ENCODE peak calls at places on chromosomes 6 and 20, in ten cellular contexts. H is A549, C is colonic mucosa, R is WERI-Rb-1, W is tibial artery, Q is SK-N-MC, E is cardiac muscle cell, K is left lung, T is astrocyte, N is heart left ventricle. D is an unnamed sample.

GRCh38 chr6:156828280-156828703 is 51.1 kb downstream of the ARID1B start:
- DNase-seq in H (peak), C (no peak), R (no peak), W (no peak), Q (no peak), E (peak), K (no peak), T (peak), N (peak), D (no peak)

GRCh38 chr6:164665328-164665727 is 644.1 kb downstream of the C6orf118 start:
- DNase-seq in H (no peak), C (no peak), R (no peak), W (no peak), Q (no peak), E (no peak), K (no peak), T (no peak), N (no peak), D (no peak)

GRCh38 chr20:34268851-34269668 is 27.8 kb downstream of the ASIP start:
- DNase-seq in H (no peak), C (peak), R (no peak), W (no peak), Q (no peak), E (peak), K (peak), T (peak), N (no peak), D (peak)

GRCh38 chr6:109325400-109325801 is 56.9 kb downstream of the CD164 start:
- DNase-seq in H (no peak), C (no peak), R (no peak), W (no peak), Q (no peak), E (no peak), K (no peak), T (no peak), N (no peak), D (no peak)

GRCh38 chr6:158707120-158707519 is 57.3 kb downstream of the SYTL3 start:
- DNase-seq in H (peak), C (no peak), R (no peak), W (no peak), Q (no peak), E (peak), K (peak), T (peak), N (peak), D (no peak)

GRCh38 chr6:144957236-144957937 is 672.3 kb downstream of the UTRN start:
- DNase-seq in H (peak), C (no peak), R (no peak), W (no peak), Q (no peak), E (no peak), K (no peak), T (peak), N (no peak), D (no peak)

GRCh38 chr20:7693761-7694160 is 246.5 kb downstream of the HAO1 start:
- DNase-seq in H (no peak), C (no peak), R (no peak), W (no peak), Q (no peak), E (no peak), K (no peak), T (peak), N (no peak), D (no peak)

GRCh38 chr6:90187437-90188049 is 109.1 kb downstream of the BACH2 start:
- DNase-seq in H (no peak), C (no peak), R (no peak), W (no peak), Q (no peak), E (no peak), K (no peak), T (no peak), N (no peak), D (no peak)

GRCh38 chr20:16914277-16914676 is 166.1 kb downstream of the OTOR start:
- DNase-seq in H (no peak), C (no peak), R (no peak), W (no peak), Q (no peak), E (no peak), K (no peak), T (no peak), N (no peak), D (no peak)

GRCh38 chr20:63006611-63007471 is at the start of gene BHLHE23:
- DNase-seq in H (no peak), C (no peak), R (peak), W (no peak), Q (no peak), E (peak), K (no peak), T (no peak), N (no peak), D (no peak)

GRCh38 chr6:47111685-47112084 is 69.6 kb upstream of the ADGRF1 start:
- DNase-seq in H (peak), C (peak), R (no peak), W (no peak), Q (no peak), E (no peak), K (no peak), T (peak), N (no peak), D (no peak)

GRCh38 chr6:104540743-104541142 is 319.0 kb downstream of the HACE1 start:
- DNase-seq in H (no peak), C (no peak), R (no peak), W (no peak), Q (no peak), E (peak), K (no peak), T (peak), N (no peak), D (no peak)

GRCh38 chr6:158042245-158042798 is 60.7 kb downstream of the SYNJ2 start:
- DNase-seq in H (peak), C (no peak), R (no peak), W (peak), Q (no peak), E (peak), K (no peak), T (peak), N (peak), D (no peak)

GRCh38 chr20:62642666-62643520 is 590 bp downstream of the SLCO4A1 start:
- DNase-seq in H (peak), C (peak), R (peak), W (no peak), Q (no peak), E (no peak), K (no peak), T (peak), N (no peak), D (peak)

GRCh38 chr20:38728237-38728761 is 4.0 kb downstream of the SLC32A1 start:
- DNase-seq in H (no peak), C (no peak), R (no peak), W (no peak), Q (no peak), E (no peak), K (no peak), T (no peak), N (no peak), D (no peak)

GRCh38 chr6:69663215-69663614 is 133.6 kb downstream of the LMBRD1 start:
- DNase-seq in H (no peak), C (no peak), R (no peak), W (no peak), Q (no peak), E (no peak), K (no peak), T (no peak), N (no peak), D (no peak)

GRCh38 chr6:4931530-4932505 is 72.0 kb downstream of the RPP40 start:
- DNase-seq in H (peak), C (peak), R (no peak), W (no peak), Q (no peak), E (peak), K (no peak), T (no peak), N (no peak), D (no peak)

GRCh38 chr20:14573676-14574075 is 236.3 kb upstream of the FLRT3 start:
- DNase-seq in H (no peak), C (no peak), R (no peak), W (no peak), Q (no peak), E (no peak), K (no peak), T (no peak), N (no peak), D (no peak)

DNA sequence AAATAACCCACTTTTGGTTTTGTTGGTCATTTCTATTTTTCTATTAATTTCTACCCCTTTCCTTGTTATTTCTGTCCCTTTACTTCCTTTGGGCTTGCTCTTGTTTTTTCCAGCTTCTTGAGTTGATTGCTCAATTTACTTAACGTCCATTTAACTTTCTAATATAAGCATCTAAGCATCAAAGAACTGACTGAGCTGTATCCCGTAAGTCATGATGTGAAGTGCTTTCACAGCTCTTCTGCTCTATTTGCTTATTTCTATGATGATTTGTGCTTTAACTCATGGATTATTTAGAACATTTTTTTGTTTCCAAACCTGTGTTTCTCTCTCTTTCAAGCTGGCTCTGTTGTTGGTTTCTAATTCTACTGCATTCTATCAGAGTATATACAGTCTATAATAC is 56.7 kb upstream of the SMIM29 start:
- DNase-seq in H (no peak), C (no peak), R (no peak), W (no peak), Q (no peak), E (no peak), K (no peak), T (no peak), N (no peak), D (no peak)
- H3K27ac ChIP-seq in H (no peak), C (no peak), R (no peak), W (peak), Q (no peak), E (no peak), K (peak), T (no peak), N (peak), D (no peak)

DNA sequence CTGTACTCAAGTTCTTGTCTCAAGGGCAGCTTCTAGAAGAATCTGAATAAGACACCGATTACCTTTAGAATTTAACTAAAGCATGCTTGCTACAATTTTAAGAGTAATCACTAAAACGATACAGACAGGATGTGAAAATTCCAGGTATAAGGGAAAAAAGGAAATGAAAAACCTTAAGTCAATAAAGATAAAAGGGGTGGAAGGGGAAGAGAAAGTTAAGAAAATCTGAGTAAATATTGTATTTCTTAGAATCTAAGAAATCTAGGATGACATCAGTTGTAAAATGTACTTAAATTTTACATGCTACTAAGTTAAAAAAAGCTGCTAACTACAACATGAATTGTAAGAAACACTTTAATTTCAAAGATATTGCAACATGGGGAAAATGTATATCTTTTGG is 30.3 kb upstream of the MOCS1 start:
- DNase-seq in H (no peak), C (no peak), R (no peak), W (no peak), Q (no peak), E (no peak), K (no peak), T (no peak), N (no peak), D (no peak)
- H3K27ac ChIP-seq in H (no peak), C (no peak), R (no peak), W (no peak), Q (no peak), E (no peak), K (no peak), T (no peak), N (no peak), D (no peak)

GRCh38 chr6:167937948-167938911 is 59.2 kb upstream of the KIF25 start:
- DNase-seq in H (no peak), C (no peak), R (no peak), W (no peak), Q (no peak), E (no peak), K (no peak), T (no peak), N (no peak), D (no peak)
- H3K27ac ChIP-seq in H (no peak), C (peak), R (no peak), W (no peak), Q (no peak), E (no peak), K (no peak), T (no peak), N (peak), D (no peak)

GRCh38 chr6:167858086-167858591 is 31.4 kb downstream of the AFDN start:
- DNase-seq in H (no peak), C (no peak), R (no peak), W (no peak), Q (peak), E (peak), K (no peak), T (peak), N (no peak), D (no peak)
- H3K27ac ChIP-seq in H (no peak), C (no peak), R (no peak), W (no peak), Q (peak), E (peak), K (peak), T (peak), N (peak), D (no peak)

DNA sequence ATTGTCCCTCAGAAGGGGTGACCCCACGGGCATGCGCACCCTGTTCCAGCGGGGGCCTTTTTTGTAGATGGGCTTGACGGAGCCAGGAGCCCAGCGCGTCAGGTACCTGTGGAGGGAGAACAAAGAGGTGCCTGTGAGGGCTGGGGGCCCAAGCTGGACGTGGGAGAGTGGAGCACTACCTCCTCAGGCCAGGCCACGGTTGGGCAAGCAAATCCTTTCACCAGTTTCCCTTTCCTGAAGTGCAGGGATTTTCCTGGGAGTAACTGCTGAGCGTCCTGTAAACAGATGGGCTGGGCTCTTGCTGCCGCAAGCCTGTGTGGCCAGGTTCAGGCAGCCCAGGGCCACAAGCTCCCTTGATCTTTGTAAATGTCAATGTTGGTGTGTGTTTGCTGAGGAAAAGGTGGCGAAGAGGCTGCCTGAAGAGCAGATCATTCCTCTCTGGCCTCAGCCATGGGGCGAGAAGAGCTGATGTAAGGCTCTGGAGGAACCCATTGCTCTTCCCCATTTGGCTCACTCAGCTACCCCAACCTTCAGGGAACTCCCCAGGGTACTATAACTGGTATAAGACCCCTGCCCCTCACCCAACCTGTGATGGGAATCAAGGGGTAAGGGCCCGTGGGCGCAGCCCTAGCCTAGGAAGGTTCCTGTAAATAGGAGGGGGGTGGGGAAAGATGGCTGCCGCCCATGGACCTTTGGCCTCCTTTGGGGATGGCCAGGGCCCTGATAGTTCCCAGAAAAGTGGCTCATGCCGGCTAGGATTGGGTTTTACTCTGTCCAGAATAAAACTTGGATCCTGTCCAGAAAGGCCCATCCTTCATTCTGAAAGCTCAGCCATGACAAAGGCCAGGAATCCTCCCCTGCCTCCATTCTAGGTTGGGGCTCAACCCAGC is 15.5 kb downstream of the MRPS18A start:
- DNase-seq in H (no peak), C (peak), R (peak), W (no peak), Q (no peak), E (no peak), K (no peak), T (no peak), N (no peak), D (no peak)
- H3K27ac ChIP-seq in H (no peak), C (peak), R (peak), W (no peak), Q (no peak), E (no peak), K (no peak), T (no peak), N (no peak), D (no peak)

DNA sequence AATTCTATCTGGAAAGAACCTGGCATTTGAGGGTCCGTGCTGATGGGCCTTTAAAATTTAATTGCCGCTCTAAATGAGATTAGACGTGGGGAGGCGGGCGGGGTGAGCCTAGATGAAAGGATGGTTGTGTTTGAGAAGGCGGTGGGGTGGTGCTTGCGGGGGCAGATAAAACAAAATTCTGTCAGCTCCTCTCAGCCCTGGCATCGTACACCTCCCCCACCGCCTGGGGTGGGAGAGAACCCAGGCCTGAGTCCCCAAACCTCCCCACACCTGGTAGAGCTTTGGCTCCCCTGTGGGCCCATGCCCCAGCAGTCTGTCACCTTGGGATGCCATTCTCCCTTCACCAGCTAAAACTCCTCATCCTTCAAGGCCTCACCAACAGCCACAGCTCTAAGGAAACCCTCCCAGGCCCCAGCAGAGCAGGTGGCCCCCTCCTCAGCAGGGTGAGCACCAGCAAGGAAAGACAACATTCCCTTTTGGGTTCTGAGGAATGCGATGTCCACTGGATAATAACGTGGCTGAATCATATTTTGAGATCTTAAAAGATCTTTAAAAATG is 167.2 kb downstream of the GRM4 start:
- DNase-seq in H (no peak), C (peak), R (peak), W (no peak), Q (no peak), E (no peak), K (peak), T (no peak), N (no peak), D (peak)
- H3K27ac ChIP-seq in H (no peak), C (no peak), R (peak), W (no peak), Q (no peak), E (no peak), K (no peak), T (no peak), N (no peak), D (no peak)

GRCh38 chr6:13669476-13669875 is 42.2 kb downstream of the RANBP9 start:
- DNase-seq in H (no peak), C (no peak), R (no peak), W (no peak), Q (no peak), E (no peak), K (no peak), T (no peak), N (no peak), D (no peak)

GRCh38 chr6:13668291-13668928 is 43.2 kb downstream of the RANBP9 start:
- DNase-seq in H (peak), C (no peak), R (no peak), W (no peak), Q (no peak), E (peak), K (no peak), T (no peak), N (no peak), D (no peak)

GRCh38 chr6:13664703-13665352 is 46.8 kb downstream of the RANBP9 start:
- DNase-seq in H (no peak), C (no peak), R (no peak), W (no peak), Q (no peak), E (peak), K (no peak), T (peak), N (no peak), D (no peak)

GRCh38 chr6:13666194-13667105 is 45.2 kb downstream of the RANBP9 start:
- DNase-seq in H (no peak), C (no peak), R (no peak), W (no peak), Q (no peak), E (no peak), K (no peak), T (peak), N (no peak), D (no peak)

DNA sequence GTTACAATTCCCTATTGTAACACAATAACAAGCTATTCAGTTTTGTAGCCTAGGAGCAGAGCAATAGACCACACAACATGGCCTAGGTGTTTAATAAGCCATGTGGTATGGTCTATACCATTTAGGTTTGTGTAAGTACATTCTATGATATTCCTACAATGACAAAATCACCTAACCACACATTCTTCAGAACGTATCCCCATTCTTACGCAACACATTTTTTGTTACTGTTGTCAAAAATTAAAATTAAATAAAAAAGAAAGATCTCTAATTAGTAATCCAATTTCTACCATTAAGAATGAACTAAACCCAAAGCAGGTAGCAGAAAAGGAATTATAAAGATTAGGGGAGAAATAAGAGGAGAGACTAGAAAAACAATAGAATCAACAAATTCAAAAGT is 44.0 kb downstream of the RANBP9 start:
- DNase-seq in H (no peak), C (no peak), R (no peak), W (no peak), Q (no peak), E (peak), K (no peak), T (no peak), N (no peak), D (no peak)
- H3K27ac ChIP-seq in H (no peak), C (no peak), R (no peak), W (no peak), Q (no peak), E (no peak), K (no peak), T (no peak), N (no peak), D (no peak)

DNA sequence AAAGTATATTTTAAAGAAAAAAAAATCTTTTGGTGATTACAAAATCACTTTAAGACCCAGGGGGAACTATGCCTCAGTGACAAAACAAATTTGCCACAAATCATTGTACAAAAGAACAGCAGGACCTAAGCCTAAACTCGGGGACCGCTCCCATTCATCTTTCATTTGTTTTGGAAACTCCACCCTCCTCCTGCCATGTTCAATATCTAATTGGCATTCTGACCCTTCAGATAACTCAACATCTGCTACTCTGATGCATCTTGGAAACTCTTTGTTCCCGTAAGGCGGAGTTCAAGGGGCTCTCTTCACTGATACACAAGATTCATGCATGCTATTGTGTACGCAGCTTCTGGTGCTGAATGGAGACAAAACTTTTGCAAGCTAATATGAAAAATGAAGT is 187.6 kb downstream of the ZFP64 start:
- DNase-seq in H (no peak), C (no peak), R (no peak), W (no peak), Q (no peak), E (no peak), K (no peak), T (no peak), N (no peak), D (no peak)
- H3K27ac ChIP-seq in H (no peak), C (no peak), R (no peak), W (no peak), Q (peak), E (no peak), K (no peak), T (no peak), N (no peak), D (no peak)

GRCh38 chr6:114810468-114810867 is 467.6 kb upstream of the HS3ST5 start:
- DNase-seq in H (no peak), C (no peak), R (no peak), W (no peak), Q (no peak), E (no peak), K (no peak), T (no peak), N (no peak), D (no peak)
- H3K27ac ChIP-seq in H (no peak), C (no peak), R (no peak), W (no peak), Q (no peak), E (no peak), K (no peak), T (no peak), N (no peak), D (no peak)

GRCh38 chr6:116371384-116372209 is 850 bp downstream of the DSE start:
- DNase-seq in H (peak), C (peak), R (peak), W (peak), Q (no peak), E (peak), K (peak), T (peak), N (peak), D (peak)
- H3K27ac ChIP-seq in H (peak), C (peak), R (no peak), W (peak), Q (no peak), E (peak), K (peak), T (peak), N (peak), D (peak)

D was measured in spleen.